ENCODE peak calls at places on chromosomes 11 and 22, in ten cellular contexts. V is fibroblast of lung, Z is transverse colon, H is body of pancreas, J is left ventricle myocardium inferior, G is right cardiac atrium, O is heart right ventricle, B is NT2/D1, Y is SJSA1, W is adipocyte. T is an unnamed sample.

GRCh38 chr11:65448418-65449196 is 26.0 kb downstream of the NEAT1 start:
- DNase-seq in V (peak; percentile 69), Z (peak; percentile 42), H (no peak), J (no peak), G (no peak), O (no peak), B (peak; percentile 30), Y (no peak), W (peak; percentile 40), T (no peak)

GRCh38 chr11:70839851-70840250 is 412.5 kb downstream of the SHANK2 start:
- DNase-seq in V (no peak), Z (no peak), H (no peak), J (no peak), G (no peak), O (no peak), B (no peak), Y (no peak), W (no peak), T (no peak)

GRCh38 chr11:69095300-69095699 is 46.6 kb downstream of the TPCN2 start:
- DNase-seq in V (no peak), Z (no peak), H (no peak), J (no peak), G (no peak), O (no peak), B (no peak), Y (no peak), W (no peak), T (no peak)

GRCh38 chr11:103368151-103368550 is 258.9 kb downstream of the DYNC2H1 start:
- DNase-seq in V (peak; percentile 62), Z (no peak), H (no peak), J (no peak), G (no peak), O (no peak), B (no peak), Y (no peak), W (peak; percentile 37), T (no peak)

GRCh38 chr11:46202149-46202548 is 75.3 kb upstream of the CREB3L1 start:
- DNase-seq in V (no peak), Z (no peak), H (no peak), J (no peak), G (no peak), O (no peak), B (peak; percentile 96), Y (no peak), W (no peak), T (no peak)

GRCh38 chr11:21475276-21475675 is 717.6 kb upstream of the ANO5 start:
- DNase-seq in V (no peak), Z (no peak), H (no peak), J (no peak), G (no peak), O (no peak), B (no peak), Y (no peak), W (no peak), T (no peak)

GRCh38 chr22:49008682-49009235 is 818.9 kb downstream of the BRD1 start:
- DNase-seq in V (no peak), Z (no peak), H (no peak), J (no peak), G (no peak), O (no peak), B (no peak), Y (no peak), W (no peak), T (no peak)

GRCh38 chr22:42368379-42369249 is 63.6 kb downstream of the NFAM1 start:
- DNase-seq in V (no peak), Z (peak; percentile 34), H (peak; percentile 27), J (peak; percentile 23), G (no peak), O (no peak), B (no peak), Y (no peak), W (no peak), T (peak; percentile 6)

GRCh38 chr11:12118940-12119339 is 8.6 kb downstream of the MICAL2 start:
- DNase-seq in V (no peak), Z (no peak), H (no peak), J (no peak), G (no peak), O (no peak), B (no peak), Y (no peak), W (no peak), T (no peak)

GRCh38 chr11:12119502-12119901 is 9.1 kb downstream of the MICAL2 start:
- DNase-seq in V (no peak), Z (no peak), H (no peak), J (no peak), G (no peak), O (no peak), B (no peak), Y (no peak), W (no peak), T (no peak)

GRCh38 chr11:12121504-12121903 is 11.1 kb downstream of the MICAL2 start:
- DNase-seq in V (no peak), Z (no peak), H (no peak), J (no peak), G (no peak), O (no peak), B (no peak), Y (no peak), W (no peak), T (no peak)

GRCh38 chr11:12121011-12121410 is 10.6 kb downstream of the MICAL2 start:
- DNase-seq in V (no peak), Z (no peak), H (no peak), J (no peak), G (no peak), O (no peak), B (no peak), Y (no peak), W (no peak), T (no peak)

GRCh38 chr11:12120031-12121008 is 9.9 kb downstream of the MICAL2 start:
- DNase-seq in V (no peak), Z (no peak), H (no peak), J (no peak), G (no peak), O (no peak), B (no peak), Y (no peak), W (no peak), T (no peak)
- H3K4me1 ChIP-seq in V (peaks cover 38% of the 10 kb centered on the region), Z (peaks cover 75% of the 10 kb centered on the region), H (peaks cover 13% of the 10 kb centered on the region), J (peaks cover 90% of the 10 kb centered on the region), G (peaks cover 33% of the 10 kb centered on the region), O (peaks cover 77% of the 10 kb centered on the region), B (peaks cover 10% of the 10 kb centered on the region), Y (peaks cover 34% of the 10 kb centered on the region), W (peaks cover 13% of the 10 kb centered on the region), T (peaks cover 5% of the 10 kb centered on the region)

GRCh38 chr22:40855960-40856512 is 403 bp downstream of the ST13 start:
- DNase-seq in V (peak; percentile 38), Z (no peak), H (no peak), J (peak; percentile 33), G (no peak), O (peak; percentile 35), B (no peak), Y (no peak), W (peak; percentile 68), T (peak; percentile 38)

GRCh38 chr22:40853330-40853729 is 3.1 kb downstream of the ST13 start:
- DNase-seq in V (no peak), Z (no peak), H (peak; percentile 23), J (no peak), G (no peak), O (no peak), B (no peak), Y (no peak), W (peak; percentile 15), T (no peak)

GRCh38 chr22:40855104-40855959 is 1.1 kb downstream of the ST13 start:
- DNase-seq in V (peak; percentile 24), Z (no peak), H (no peak), J (no peak), G (no peak), O (no peak), B (no peak), Y (no peak), W (peak; percentile 56), T (no peak)

GRCh38 chr22:40856513-40857308 is at the start of the genes ST13 and XPNPEP3:
- DNase-seq in V (peak; percentile 94), Z (peak; percentile 98), H (peak; percentile 98), J (peak; percentile 98), G (peak; percentile 98), O (peak; percentile 98), B (peak; percentile 84), Y (peak; percentile 99), W (peak; percentile 97), T (peak; percentile 92)

DNA sequence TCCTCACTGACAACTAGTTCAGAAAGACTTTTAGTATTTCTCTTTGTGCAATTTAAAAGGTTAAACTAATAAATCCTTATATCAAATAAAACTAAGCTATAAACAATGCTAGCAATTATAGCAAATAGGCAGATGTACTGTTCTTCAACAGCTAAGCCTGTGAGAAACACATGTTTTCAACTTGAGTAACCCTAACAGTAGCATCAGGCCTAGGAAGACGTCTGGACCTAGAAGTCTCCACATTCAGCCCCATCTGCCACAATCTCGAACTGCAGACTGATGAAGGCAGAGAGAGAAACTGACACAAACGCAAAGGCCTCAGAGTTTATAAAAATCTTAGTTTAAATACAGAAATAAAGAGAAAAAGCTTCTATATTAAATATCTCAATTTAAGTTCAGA is 2.5 kb downstream of the ST13 start:
- DNase-seq in V (peak; percentile 12), Z (no peak), H (no peak), J (no peak), G (no peak), O (no peak), B (no peak), Y (no peak), W (peak; percentile 40), T (no peak)
- H3K4me3 ChIP-seq in V (peak overlapping the region; percentile 99), Z (no peak overlapping the region), H (no peak overlapping the region), J (peak overlapping the region; percentile 84), G (peak overlapping the region; percentile 89), O (no peak overlapping the region), B (no peak overlapping the region), Y (no peak overlapping the region), W (peak overlapping the region; percentile 99), T (no peak overlapping the region)

DNA sequence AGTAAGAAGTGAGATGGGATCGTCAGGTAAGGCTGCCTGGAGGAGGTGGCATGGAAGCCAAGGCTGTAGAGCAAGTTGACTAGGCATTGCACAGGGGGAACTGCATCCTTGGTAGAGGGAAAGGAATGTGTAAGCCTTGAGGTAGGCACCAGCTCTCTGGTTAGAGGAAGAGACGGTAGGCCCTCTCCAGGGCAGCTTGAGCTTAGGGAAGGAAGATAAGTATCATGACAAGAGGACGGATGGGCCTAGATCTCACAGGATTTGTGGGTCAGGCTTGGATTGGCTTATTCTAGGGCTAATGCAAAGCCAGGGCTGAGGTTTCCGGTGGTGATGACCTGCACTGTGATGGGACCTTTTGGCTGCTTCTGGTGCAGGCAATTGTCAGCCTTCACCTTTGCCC is 1035.8 kb downstream of the TBC1D22A start:
- DNase-seq in V (no peak), Z (no peak), H (no peak), J (no peak), G (no peak), O (no peak), B (no peak), Y (no peak), W (no peak), T (no peak)
- H3K9me3 ChIP-seq in V (no peaks in the 10 kb centered on the region), Z (no peaks in the 10 kb centered on the region), H (no peaks in the 10 kb centered on the region), J (peaks cover 23% of the 10 kb centered on the region), G (peaks cover 2% of the 10 kb centered on the region), O (no peaks in the 10 kb centered on the region), B (no peaks in the 10 kb centered on the region), Y (no peaks in the 10 kb centered on the region), W (peaks cover 21% of the 10 kb centered on the region), T (no peaks in the 10 kb centered on the region)

DNA sequence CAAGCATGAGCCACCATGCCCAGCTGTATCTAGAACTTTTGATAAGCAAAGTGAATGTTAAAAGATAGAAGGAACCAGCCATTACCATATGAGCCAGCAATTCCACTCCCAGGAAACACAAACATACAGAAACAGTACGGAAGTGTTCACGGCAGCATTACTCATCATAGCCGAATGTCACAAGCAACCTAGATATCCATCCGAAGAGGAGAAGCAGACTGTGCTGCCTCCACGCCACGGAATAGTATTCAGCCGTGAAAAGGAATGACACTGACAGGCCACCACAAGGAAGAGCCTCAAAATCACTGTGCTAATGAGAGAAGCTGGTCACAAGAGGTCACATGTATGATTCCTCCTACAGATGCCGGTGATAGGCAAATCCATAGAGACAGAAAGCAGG is 17.6 kb upstream of the MGAT3 start:
- DNase-seq in V (peak; percentile 61), Z (no peak), H (no peak), J (no peak), G (no peak), O (no peak), B (no peak), Y (peak; percentile 41), W (peak; percentile 33), T (no peak)
- H3K4me1 ChIP-seq in V (peaks cover 4% of the 10 kb centered on the region), Z (peaks cover 20% of the 10 kb centered on the region), H (peaks cover 9% of the 10 kb centered on the region), J (peaks cover 22% of the 10 kb centered on the region), G (no peaks in the 10 kb centered on the region), O (peaks cover 30% of the 10 kb centered on the region), B (peaks cover 6% of the 10 kb centered on the region), Y (peaks cover 22% of the 10 kb centered on the region), W (peaks cover 6% of the 10 kb centered on the region), T (peaks cover 17% of the 10 kb centered on the region)

T was measured in CD8-positive, alpha-beta T cell.